ENCODE peak calls at places on chromosome 21, in five cellular contexts. One of them, this sample, is unnamed.

GRCh38 chr21:17416139-17416538 is 96.7 kb upstream of the CXADR start:
- DNase-seq in spleen: no peak
- DNase-seq in HL-60: no peak
- DNase-seq in prostate gland: no peak
- DNase-seq in GM12892: no peak
- DNase-seq in this sample: no peak

GRCh38 chr21:41868062-41868710 is 11.0 kb downstream of the PRDM15 start:
- DNase-seq in HL-60: no peak
- DNase-seq in prostate gland: no peak
- DNase-seq in GM12892: peak
- DNase-seq in spleen: peak
- DNase-seq in this sample: no peak

GRCh38 chr21:36766511-36766910 is 67.6 kb downstream of the SIM2 start:
- DNase-seq in prostate gland: no peak
- DNase-seq in spleen: no peak
- DNase-seq in GM12892: no peak
- DNase-seq in HL-60: no peak
- DNase-seq in this sample: no peak

GRCh38 chr21:42039911-42040351 is 29.8 kb upstream of the ZBTB21 start:
- DNase-seq in prostate gland: no peak
- DNase-seq in GM12892: no peak
- DNase-seq in HL-60: no peak
- DNase-seq in spleen: peak
- DNase-seq in this sample: no peak

GRCh38 chr21:44006017-44006624 is 6.0 kb upstream of the TRAPPC10 start:
- DNase-seq in spleen: no peak
- DNase-seq in GM12892: no peak
- DNase-seq in prostate gland: no peak
- DNase-seq in HL-60: no peak
- DNase-seq in this sample: no peak

GRCh38 chr21:33762798-33763572 is 120.7 kb downstream of the ITSN1 start:
- DNase-seq in HL-60: no peak
- DNase-seq in spleen: no peak
- DNase-seq in GM12892: no peak
- DNase-seq in prostate gland: no peak
- DNase-seq in this sample: no peak

GRCh38 chr21:43269981-43270670 is 101.3 kb downstream of the CRYAA start:
- DNase-seq in GM12892: no peak
- DNase-seq in prostate gland: no peak
- DNase-seq in HL-60: no peak
- DNase-seq in spleen: peak
- DNase-seq in this sample: no peak

GRCh38 chr21:32806810-32807386 is 35.3 kb upstream of the PAXBP1 start:
- DNase-seq in prostate gland: no peak
- DNase-seq in spleen: no peak
- DNase-seq in GM12892: no peak
- DNase-seq in HL-60: no peak
- DNase-seq in this sample: no peak

GRCh38 chr21:33642896-33643657 is 776 bp downstream of the ITSN1 start:
- DNase-seq in prostate gland: peak
- DNase-seq in GM12892: peak
- DNase-seq in HL-60: no peak
- DNase-seq in spleen: peak
- DNase-seq in this sample: no peak

GRCh38 chr21:42646836-42647235 is 6.6 kb upstream of the PDE9A start:
- DNase-seq in GM12892: no peak
- DNase-seq in spleen: peak
- DNase-seq in HL-60: no peak
- DNase-seq in prostate gland: no peak
- DNase-seq in this sample: no peak

GRCh38 chr21:35565204-35565611 is 495.1 kb downstream of the SETD4 start:
- DNase-seq in spleen: no peak
- DNase-seq in GM12892: no peak
- DNase-seq in prostate gland: no peak
- DNase-seq in HL-60: no peak
- DNase-seq in this sample: peak

GRCh38 chr21:18253809-18254208 is 9.2 kb downstream of the CHODL start:
- DNase-seq in GM12892: no peak
- DNase-seq in spleen: no peak
- DNase-seq in prostate gland: no peak
- DNase-seq in HL-60: no peak
- DNase-seq in this sample: no peak

GRCh38 chr21:41754481-41754891 is 12.4 kb downstream of the RIPK4 start:
- DNase-seq in GM12892: no peak
- DNase-seq in HL-60: no peak
- DNase-seq in prostate gland: no peak
- DNase-seq in spleen: no peak
- DNase-seq in this sample: no peak

GRCh38 chr21:31755027-31755426 is 23.1 kb upstream of the SCAF4 start:
- DNase-seq in spleen: no peak
- DNase-seq in HL-60: no peak
- DNase-seq in prostate gland: no peak
- DNase-seq in GM12892: no peak
- DNase-seq in this sample: no peak

GRCh38 chr21:35164971-35165483 is 115.9 kb upstream of the RUNX1 start:
- DNase-seq in spleen: no peak
- DNase-seq in HL-60: no peak
- DNase-seq in GM12892: no peak
- DNase-seq in prostate gland: no peak
- DNase-seq in this sample: no peak

GRCh38 chr21:37373539-37373938 is 7.0 kb downstream of the DYRK1A start:
- DNase-seq in HL-60: no peak
- DNase-seq in GM12892: no peak
- DNase-seq in spleen: no peak
- DNase-seq in prostate gland: no peak
- DNase-seq in this sample: no peak

GRCh38 chr21:35164380-35164779 is 115.3 kb upstream of the RUNX1 start:
- DNase-seq in GM12892: no peak
- DNase-seq in HL-60: no peak
- DNase-seq in prostate gland: no peak
- DNase-seq in spleen: no peak
- DNase-seq in this sample: no peak

GRCh38 chr21:25733859-25734653 is 648 bp downstream of the ATP5PF start:
- DNase-seq in prostate gland: no peak
- DNase-seq in HL-60: peak
- DNase-seq in spleen: peak
- DNase-seq in GM12892: no peak
- DNase-seq in this sample: no peak

GRCh38 chr21:25822981-25823380 is 88.2 kb downstream of the GABPA start:
- DNase-seq in spleen: no peak
- DNase-seq in GM12892: no peak
- DNase-seq in prostate gland: no peak
- DNase-seq in HL-60: no peak
- DNase-seq in this sample: no peak

GRCh38 chr21:36466061-36466511 is 13.8 kb downstream of the CLDN14 start:
- DNase-seq in spleen: peak
- DNase-seq in prostate gland: no peak
- DNase-seq in GM12892: no peak
- DNase-seq in HL-60: no peak
- DNase-seq in this sample: no peak

GRCh38 chr21:18493420-18493819 is 89.8 kb upstream of the TMPRSS15 start:
- DNase-seq in spleen: no peak
- DNase-seq in HL-60: no peak
- DNase-seq in GM12892: no peak
- DNase-seq in prostate gland: no peak
- DNase-seq in this sample: no peak

GRCh38 chr21:42051788-42052187 is 19.3 kb upstream of the UMODL1 start:
- DNase-seq in spleen: peak
- DNase-seq in GM12892: no peak
- DNase-seq in prostate gland: no peak
- DNase-seq in HL-60: no peak
- DNase-seq in this sample: no peak

GRCh38 chr21:42850866-42851391 is 28.4 kb downstream of the WDR4 start:
- DNase-seq in GM12892: peak
- DNase-seq in prostate gland: no peak
- DNase-seq in HL-60: peak
- DNase-seq in spleen: peak
- DNase-seq in this sample: no peak

GRCh38 chr21:42411197-42411869 is 7.6 kb downstream of the UBASH3A start:
- DNase-seq in spleen: no peak
- DNase-seq in prostate gland: no peak
- DNase-seq in GM12892: no peak
- DNase-seq in HL-60: no peak
- DNase-seq in this sample: no peak

GRCh38 chr21:34915364-34915834 is 133.7 kb downstream of the RUNX1 start:
- DNase-seq in spleen: no peak
- DNase-seq in GM12892: no peak
- DNase-seq in prostate gland: no peak
- DNase-seq in HL-60: no peak
- DNase-seq in this sample: no peak

GRCh38 chr21:34338226-34338625 is 25.6 kb upstream of the KCNE2 start:
- DNase-seq in spleen: no peak
- DNase-seq in GM12892: no peak
- DNase-seq in prostate gland: no peak
- DNase-seq in HL-60: no peak
- DNase-seq in this sample: no peak

GRCh38 chr21:29238967-29239289 is 59.8 kb upstream of the BACH1 start:
- DNase-seq in prostate gland: no peak
- DNase-seq in HL-60: no peak
- DNase-seq in GM12892: no peak
- DNase-seq in spleen: no peak
- DNase-seq in this sample: no peak

GRCh38 chr21:29240136-29240535 is 58.6 kb upstream of the BACH1 start:
- DNase-seq in spleen: no peak
- DNase-seq in HL-60: no peak
- DNase-seq in GM12892: no peak
- DNase-seq in prostate gland: no peak
- DNase-seq in this sample: no peak

GRCh38 chr21:29238052-29238966 is 60.4 kb upstream of the BACH1 start:
- DNase-seq in prostate gland: no peak
- DNase-seq in GM12892: no peak
- DNase-seq in HL-60: no peak
- DNase-seq in spleen: no peak
- DNase-seq in this sample: no peak

GRCh38 chr21:29235714-29236197 is 63.0 kb upstream of the BACH1 start:
- DNase-seq in HL-60: no peak
- DNase-seq in GM12892: no peak
- DNase-seq in spleen: no peak
- DNase-seq in prostate gland: no peak
- DNase-seq in this sample: no peak

DNA sequence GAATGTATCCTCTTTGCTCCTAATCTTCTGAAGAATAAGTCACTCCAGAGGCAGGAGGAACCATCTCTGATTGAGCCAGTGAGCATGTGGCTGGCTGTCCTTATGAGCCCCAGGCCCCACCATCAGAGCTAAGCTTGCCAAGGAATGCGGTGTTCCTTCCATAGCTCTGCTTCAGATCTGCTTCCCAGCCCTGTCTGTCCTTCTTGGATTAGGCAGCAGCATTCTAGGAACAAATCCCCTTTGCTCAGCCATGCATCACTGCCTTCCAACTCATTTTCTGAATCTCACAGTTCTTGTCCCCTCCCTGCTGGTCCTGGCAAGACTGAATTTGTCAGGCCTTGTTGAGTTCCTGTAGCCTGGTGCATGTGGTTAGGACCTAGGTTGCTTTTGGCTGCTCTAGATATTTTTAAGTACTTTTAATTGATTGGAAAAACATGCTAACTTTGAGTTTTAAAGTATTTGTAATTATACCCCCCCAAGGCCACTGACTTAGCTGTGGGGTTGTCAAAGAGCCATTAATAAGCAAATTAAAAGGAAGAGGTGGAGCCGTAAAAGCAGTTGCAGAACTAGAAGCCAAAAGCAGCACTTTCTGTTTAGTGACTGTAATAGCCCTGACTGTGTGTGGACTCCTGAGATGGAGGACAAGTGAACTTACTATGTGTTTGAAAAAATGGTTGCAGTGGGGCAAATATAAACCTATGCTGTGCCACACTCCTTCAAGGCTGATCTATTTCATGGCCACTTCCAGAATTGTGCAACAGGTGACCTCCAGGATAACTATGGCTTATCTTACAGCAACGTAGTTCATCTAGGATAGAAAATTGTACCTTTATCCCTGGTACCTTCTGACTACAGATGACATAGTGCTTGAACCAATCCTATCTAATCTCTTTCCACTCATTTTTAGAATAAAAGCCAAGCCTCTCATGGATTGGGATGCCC is 61.3 kb upstream of the BACH1 start:
- DNase-seq in spleen: no peak
- DNase-seq in HL-60: no peak
- DNase-seq in prostate gland: no peak
- DNase-seq in GM12892: no peak
- DNase-seq in this sample: no peak
- TF ChIP-seq POLR2AphosphoS5 in spleen: no peak
- TF ChIP-seq POLR2AphosphoS5 in HL-60: no peak
- TF ChIP-seq POLR2AphosphoS5 in prostate gland: no peak
- TF ChIP-seq POLR2AphosphoS5 in GM12892: no peak
- TF ChIP-seq POLR2AphosphoS5 in this sample: no peak

DNA sequence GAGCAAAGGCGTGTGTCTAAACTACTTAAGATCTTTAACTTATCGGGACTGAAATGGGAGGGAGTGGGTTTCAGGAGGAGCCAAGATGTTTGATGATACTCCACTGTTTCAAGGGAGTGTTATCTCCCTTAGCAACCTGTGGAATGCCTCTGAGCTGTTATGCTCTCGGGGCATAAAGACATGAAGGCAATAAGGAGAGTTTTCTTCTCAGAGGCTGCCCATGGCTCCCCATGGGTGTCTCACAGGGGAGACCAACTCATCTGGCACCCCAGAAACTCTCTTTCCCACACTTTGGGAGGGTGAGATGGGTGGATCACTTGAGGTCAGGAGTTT is 130.0 kb downstream of the LIPI start:
- DNase-seq in prostate gland: no peak
- DNase-seq in HL-60: no peak
- DNase-seq in spleen: no peak
- DNase-seq in GM12892: no peak
- DNase-seq in this sample: no peak
- TF ChIP-seq POLR2AphosphoS5 in prostate gland: no peak
- TF ChIP-seq POLR2AphosphoS5 in HL-60: no peak
- TF ChIP-seq POLR2AphosphoS5 in spleen: no peak
- TF ChIP-seq POLR2AphosphoS5 in GM12892: no peak
- TF ChIP-seq POLR2AphosphoS5 in this sample: no peak

GRCh38 chr21:28227881-28228623 is 764.6 kb downstream of the LTN1 start:
- DNase-seq in spleen: no peak
- DNase-seq in GM12892: no peak
- DNase-seq in HL-60: no peak
- DNase-seq in prostate gland: no peak
- DNase-seq in this sample: no peak

GRCh38 chr21:28230559-28230958 is 762.1 kb downstream of the LTN1 start:
- DNase-seq in HL-60: no peak
- DNase-seq in spleen: no peak
- DNase-seq in GM12892: no peak
- DNase-seq in prostate gland: no peak
- DNase-seq in this sample: no peak

GRCh38 chr21:28226563-28226962 is 766.1 kb downstream of the LTN1 start:
- DNase-seq in HL-60: no peak
- DNase-seq in spleen: no peak
- DNase-seq in prostate gland: no peak
- DNase-seq in GM12892: no peak
- DNase-seq in this sample: no peak

GRCh38 chr21:28228624-28228995 is 764.1 kb downstream of the LTN1 start:
- DNase-seq in HL-60: no peak
- DNase-seq in GM12892: no peak
- DNase-seq in spleen: no peak
- DNase-seq in prostate gland: no peak
- DNase-seq in this sample: no peak

GRCh38 chr21:28229811-28230210 is 762.9 kb downstream of the LTN1 start:
- DNase-seq in GM12892: no peak
- DNase-seq in spleen: no peak
- DNase-seq in HL-60: peak
- DNase-seq in prostate gland: no peak
- DNase-seq in this sample: no peak
- TF ChIP-seq POLR2AphosphoS5 in GM12892: no peak
- TF ChIP-seq POLR2AphosphoS5 in spleen: no peak
- TF ChIP-seq POLR2AphosphoS5 in HL-60: no peak
- TF ChIP-seq POLR2AphosphoS5 in prostate gland: no peak
- TF ChIP-seq POLR2AphosphoS5 in this sample: no peak

GRCh38 chr21:27448960-27449359 is 482.1 kb upstream of the ADAMTS5 start:
- DNase-seq in HL-60: no peak
- DNase-seq in GM12892: no peak
- DNase-seq in prostate gland: no peak
- DNase-seq in spleen: no peak
- DNase-seq in this sample: no peak
- TF ChIP-seq POLR2AphosphoS5 in HL-60: no peak
- TF ChIP-seq POLR2AphosphoS5 in GM12892: no peak
- TF ChIP-seq POLR2AphosphoS5 in prostate gland: peak
- TF ChIP-seq POLR2AphosphoS5 in spleen: no peak
- TF ChIP-seq POLR2AphosphoS5 in this sample: no peak

This sample was measured in breast epithelium.